ENCODE peak calls at places on chromosome 14, in seven cellular contexts. One of them, this sample, is unnamed.

GRCh38 chr14:34301107-34301734 is 160.8 kb downstream of the SPTSSA start:
- DNase-seq in astrocyte of the cerebellum: peak
- DNase-seq in GM12865: peak
- DNase-seq in adrenal gland: no peak
- DNase-seq in neural progenitor cell: peak
- DNase-seq in AG10803: peak
- DNase-seq in choroid plexus epithelial cell: peak
- DNase-seq in this sample: peak

GRCh38 chr14:83217492-83217891 is 1683.8 kb upstream of the SEL1L start:
- DNase-seq in choroid plexus epithelial cell: peak
- DNase-seq in neural progenitor cell: peak
- DNase-seq in AG10803: peak
- DNase-seq in adrenal gland: peak
- DNase-seq in astrocyte of the cerebellum: peak
- DNase-seq in GM12865: no peak
- DNase-seq in this sample: peak

GRCh38 chr14:106657460-106657859 is 1131.1 kb downstream of the TMEM121 start:
- DNase-seq in choroid plexus epithelial cell: no peak
- DNase-seq in adrenal gland: no peak
- DNase-seq in GM12865: peak
- DNase-seq in AG10803: no peak
- DNase-seq in astrocyte of the cerebellum: no peak
- DNase-seq in neural progenitor cell: no peak
- DNase-seq in this sample: no peak

GRCh38 chr14:89399594-89400068 is 17.4 kb downstream of the FOXN3 start:
- DNase-seq in neural progenitor cell: peak
- DNase-seq in GM12865: no peak
- DNase-seq in AG10803: peak
- DNase-seq in astrocyte of the cerebellum: peak
- DNase-seq in choroid plexus epithelial cell: peak
- DNase-seq in adrenal gland: peak
- DNase-seq in this sample: peak

GRCh38 chr14:64550539-64551333 is 975 bp downstream of the PPP1R36 start:
- DNase-seq in GM12865: no peak
- DNase-seq in neural progenitor cell: no peak
- DNase-seq in choroid plexus epithelial cell: no peak
- DNase-seq in adrenal gland: no peak
- DNase-seq in astrocyte of the cerebellum: no peak
- DNase-seq in AG10803: no peak
- DNase-seq in this sample: no peak

GRCh38 chr14:85991156-85991555 is 461.2 kb downstream of the FLRT2 start:
- DNase-seq in AG10803: no peak
- DNase-seq in GM12865: no peak
- DNase-seq in astrocyte of the cerebellum: no peak
- DNase-seq in neural progenitor cell: no peak
- DNase-seq in adrenal gland: no peak
- DNase-seq in choroid plexus epithelial cell: peak
- DNase-seq in this sample: no peak

GRCh38 chr14:93629636-93630035 is 158.6 kb downstream of the PRIMA1 start:
- DNase-seq in GM12865: no peak
- DNase-seq in astrocyte of the cerebellum: no peak
- DNase-seq in choroid plexus epithelial cell: no peak
- DNase-seq in neural progenitor cell: no peak
- DNase-seq in AG10803: no peak
- DNase-seq in adrenal gland: no peak
- DNase-seq in this sample: no peak

GRCh38 chr14:60649815-60650381 is 621 bp upstream of the SIX1 start:
- DNase-seq in AG10803: no peak
- DNase-seq in GM12865: no peak
- DNase-seq in adrenal gland: no peak
- DNase-seq in astrocyte of the cerebellum: no peak
- DNase-seq in choroid plexus epithelial cell: peak
- DNase-seq in neural progenitor cell: peak
- DNase-seq in this sample: peak

GRCh38 chr14:101717663-101718490 is 43.6 kb upstream of the PPP2R5C start:
- DNase-seq in GM12865: no peak
- DNase-seq in astrocyte of the cerebellum: no peak
- DNase-seq in adrenal gland: no peak
- DNase-seq in neural progenitor cell: no peak
- DNase-seq in choroid plexus epithelial cell: no peak
- DNase-seq in AG10803: no peak
- DNase-seq in this sample: no peak

GRCh38 chr14:95287176-95287754 is 32.4 kb downstream of the CLMN start:
- DNase-seq in GM12865: no peak
- DNase-seq in choroid plexus epithelial cell: no peak
- DNase-seq in neural progenitor cell: no peak
- DNase-seq in adrenal gland: no peak
- DNase-seq in AG10803: no peak
- DNase-seq in astrocyte of the cerebellum: no peak
- DNase-seq in this sample: no peak

GRCh38 chr14:68704736-68705720 is 87.8 kb downstream of the ZFP36L1 start:
- DNase-seq in choroid plexus epithelial cell: no peak
- DNase-seq in AG10803: peak
- DNase-seq in astrocyte of the cerebellum: no peak
- DNase-seq in neural progenitor cell: no peak
- DNase-seq in GM12865: no peak
- DNase-seq in adrenal gland: peak
- DNase-seq in this sample: no peak

GRCh38 chr14:53663709-53664108 is 292.9 kb downstream of the BMP4 start:
- DNase-seq in GM12865: no peak
- DNase-seq in choroid plexus epithelial cell: peak
- DNase-seq in adrenal gland: peak
- DNase-seq in neural progenitor cell: peak
- DNase-seq in astrocyte of the cerebellum: no peak
- DNase-seq in AG10803: peak
- DNase-seq in this sample: peak

GRCh38 chr14:41488401-41488800 is 118.3 kb upstream of the LRFN5 start:
- DNase-seq in choroid plexus epithelial cell: no peak
- DNase-seq in AG10803: no peak
- DNase-seq in astrocyte of the cerebellum: no peak
- DNase-seq in adrenal gland: no peak
- DNase-seq in GM12865: no peak
- DNase-seq in neural progenitor cell: no peak
- DNase-seq in this sample: no peak

GRCh38 chr14:52974406-52974805 is 23.6 kb upstream of the FERMT2 start:
- DNase-seq in adrenal gland: no peak
- DNase-seq in AG10803: no peak
- DNase-seq in choroid plexus epithelial cell: peak
- DNase-seq in astrocyte of the cerebellum: no peak
- DNase-seq in GM12865: no peak
- DNase-seq in neural progenitor cell: no peak
- DNase-seq in this sample: no peak

GRCh38 chr14:99078426-99078825 is 193.6 kb downstream of the BCL11B start:
- DNase-seq in astrocyte of the cerebellum: no peak
- DNase-seq in neural progenitor cell: no peak
- DNase-seq in AG10803: no peak
- DNase-seq in GM12865: no peak
- DNase-seq in adrenal gland: no peak
- DNase-seq in choroid plexus epithelial cell: no peak
- DNase-seq in this sample: no peak

GRCh38 chr14:26389646-26390508 is 208.0 kb downstream of the NOVA1 start:
- DNase-seq in AG10803: peak
- DNase-seq in neural progenitor cell: no peak
- DNase-seq in GM12865: no peak
- DNase-seq in astrocyte of the cerebellum: peak
- DNase-seq in adrenal gland: no peak
- DNase-seq in choroid plexus epithelial cell: peak
- DNase-seq in this sample: peak

GRCh38 chr14:91398192-91398591 is 19.4 kb downstream of the CCDC88C start:
- DNase-seq in choroid plexus epithelial cell: no peak
- DNase-seq in GM12865: no peak
- DNase-seq in astrocyte of the cerebellum: no peak
- DNase-seq in neural progenitor cell: no peak
- DNase-seq in AG10803: no peak
- DNase-seq in adrenal gland: no peak
- DNase-seq in this sample: no peak
- H3K4me3 ChIP-seq in choroid plexus epithelial cell: no peak
- H3K4me3 ChIP-seq in GM12865: peak
- H3K4me3 ChIP-seq in astrocyte of the cerebellum: no peak
- H3K4me3 ChIP-seq in neural progenitor cell: no peak
- H3K4me3 ChIP-seq in AG10803: no peak
- H3K4me3 ChIP-seq in adrenal gland: no peak
- H3K4me3 ChIP-seq in this sample: no peak

GRCh38 chr14:105089746-105090492 is 24.7 kb upstream of the GPR132 start:
- DNase-seq in AG10803: no peak
- DNase-seq in adrenal gland: no peak
- DNase-seq in neural progenitor cell: no peak
- DNase-seq in GM12865: no peak
- DNase-seq in choroid plexus epithelial cell: no peak
- DNase-seq in astrocyte of the cerebellum: no peak
- DNase-seq in this sample: no peak

GRCh38 chr14:105092124-105092911 is 27.1 kb upstream of the GPR132 start:
- DNase-seq in neural progenitor cell: peak
- DNase-seq in astrocyte of the cerebellum: no peak
- DNase-seq in GM12865: no peak
- DNase-seq in AG10803: no peak
- DNase-seq in adrenal gland: no peak
- DNase-seq in choroid plexus epithelial cell: no peak
- DNase-seq in this sample: no peak

GRCh38 chr14:105088812-105089745 is 23.8 kb upstream of the GPR132 start:
- DNase-seq in neural progenitor cell: no peak
- DNase-seq in adrenal gland: no peak
- DNase-seq in GM12865: no peak
- DNase-seq in astrocyte of the cerebellum: no peak
- DNase-seq in AG10803: no peak
- DNase-seq in choroid plexus epithelial cell: peak
- DNase-seq in this sample: no peak

GRCh38 chr14:105091335-105092123 is 26.3 kb upstream of the GPR132 start:
- DNase-seq in astrocyte of the cerebellum: no peak
- DNase-seq in choroid plexus epithelial cell: no peak
- DNase-seq in neural progenitor cell: no peak
- DNase-seq in AG10803: peak
- DNase-seq in GM12865: no peak
- DNase-seq in adrenal gland: peak
- DNase-seq in this sample: no peak

DNA sequence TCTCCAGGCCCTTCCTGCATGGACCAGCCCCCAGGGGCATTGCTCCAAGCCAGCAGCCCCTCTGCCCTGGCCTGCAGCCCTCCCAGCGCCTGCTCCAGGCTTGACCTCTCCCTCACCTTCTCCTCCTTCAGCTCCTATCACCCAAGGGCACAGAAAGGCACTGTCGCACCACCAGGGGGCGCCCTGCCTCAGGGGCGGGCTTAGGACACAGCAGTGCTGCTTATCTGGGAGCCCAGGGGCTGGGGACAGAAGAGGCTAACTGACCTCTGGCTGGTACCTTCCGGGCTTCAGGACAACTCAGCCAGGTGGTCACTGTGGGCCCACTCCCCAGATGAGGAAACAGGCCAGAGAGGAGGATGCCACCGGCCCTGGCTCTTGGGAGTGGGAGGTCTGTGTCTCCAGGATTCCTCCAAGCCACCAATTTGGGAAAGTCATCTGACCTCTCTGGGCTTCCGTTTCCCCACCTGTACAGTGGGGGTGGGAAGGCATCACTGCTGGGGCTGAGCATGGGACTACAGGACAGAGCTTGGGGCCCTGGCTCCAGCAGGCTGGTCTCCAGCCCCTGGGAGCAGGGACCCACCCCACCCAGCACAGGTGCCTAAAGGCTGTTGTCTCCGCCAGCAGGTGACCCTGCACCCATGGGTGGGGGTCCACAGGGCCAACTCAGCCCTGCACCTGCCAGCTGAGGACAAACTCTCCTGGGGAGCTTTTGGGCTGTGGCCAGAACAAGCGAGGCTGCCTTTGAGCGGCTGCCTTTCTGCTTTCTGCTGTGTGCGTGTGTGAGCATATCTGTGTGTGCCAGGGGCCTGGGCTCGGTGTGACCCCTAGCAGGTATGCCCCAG is 25.5 kb upstream of the GPR132 start:
- DNase-seq in choroid plexus epithelial cell: peak
- DNase-seq in AG10803: peak
- DNase-seq in neural progenitor cell: peak
- DNase-seq in astrocyte of the cerebellum: no peak
- DNase-seq in adrenal gland: peak
- DNase-seq in GM12865: peak
- DNase-seq in this sample: peak
- H3K4me3 ChIP-seq in choroid plexus epithelial cell: no peak
- H3K4me3 ChIP-seq in AG10803: no peak
- H3K4me3 ChIP-seq in neural progenitor cell: no peak
- H3K4me3 ChIP-seq in astrocyte of the cerebellum: no peak
- H3K4me3 ChIP-seq in adrenal gland: no peak
- H3K4me3 ChIP-seq in GM12865: no peak
- H3K4me3 ChIP-seq in this sample: no peak

GRCh38 chr14:76518366-76518765 is 142.4 kb downstream of the ESRRB start:
- DNase-seq in astrocyte of the cerebellum: no peak
- DNase-seq in neural progenitor cell: no peak
- DNase-seq in GM12865: no peak
- DNase-seq in adrenal gland: no peak
- DNase-seq in AG10803: no peak
- DNase-seq in choroid plexus epithelial cell: no peak
- DNase-seq in this sample: no peak

GRCh38 chr14:76514599-76514998 is 138.7 kb downstream of the ESRRB start:
- DNase-seq in GM12865: peak
- DNase-seq in neural progenitor cell: no peak
- DNase-seq in astrocyte of the cerebellum: no peak
- DNase-seq in adrenal gland: no peak
- DNase-seq in AG10803: no peak
- DNase-seq in choroid plexus epithelial cell: peak
- DNase-seq in this sample: no peak

GRCh38 chr14:76516884-76517283 is 140.9 kb downstream of the ESRRB start:
- DNase-seq in GM12865: no peak
- DNase-seq in AG10803: no peak
- DNase-seq in choroid plexus epithelial cell: no peak
- DNase-seq in astrocyte of the cerebellum: no peak
- DNase-seq in neural progenitor cell: no peak
- DNase-seq in adrenal gland: no peak
- DNase-seq in this sample: no peak
- H3K4me3 ChIP-seq in GM12865: no peak
- H3K4me3 ChIP-seq in AG10803: no peak
- H3K4me3 ChIP-seq in choroid plexus epithelial cell: no peak
- H3K4me3 ChIP-seq in astrocyte of the cerebellum: no peak
- H3K4me3 ChIP-seq in neural progenitor cell: no peak
- H3K4me3 ChIP-seq in adrenal gland: no peak
- H3K4me3 ChIP-seq in this sample: no peak

GRCh38 chr14:92542766-92543554 is 29.4 kb downstream of the RIN3 start:
- DNase-seq in neural progenitor cell: no peak
- DNase-seq in astrocyte of the cerebellum: no peak
- DNase-seq in AG10803: no peak
- DNase-seq in GM12865: no peak
- DNase-seq in adrenal gland: no peak
- DNase-seq in choroid plexus epithelial cell: no peak
- DNase-seq in this sample: no peak

GRCh38 chr14:92539875-92540274 is 26.3 kb downstream of the RIN3 start:
- DNase-seq in adrenal gland: no peak
- DNase-seq in choroid plexus epithelial cell: peak
- DNase-seq in astrocyte of the cerebellum: no peak
- DNase-seq in AG10803: no peak
- DNase-seq in GM12865: no peak
- DNase-seq in neural progenitor cell: no peak
- DNase-seq in this sample: peak

GRCh38 chr14:92540472-92541048 is 27.0 kb downstream of the RIN3 start:
- DNase-seq in astrocyte of the cerebellum: peak
- DNase-seq in choroid plexus epithelial cell: peak
- DNase-seq in GM12865: peak
- DNase-seq in AG10803: peak
- DNase-seq in neural progenitor cell: no peak
- DNase-seq in adrenal gland: peak
- DNase-seq in this sample: peak

GRCh38 chr14:92538412-92539017 is 24.9 kb downstream of the RIN3 start:
- DNase-seq in choroid plexus epithelial cell: no peak
- DNase-seq in GM12865: peak
- DNase-seq in astrocyte of the cerebellum: no peak
- DNase-seq in neural progenitor cell: no peak
- DNase-seq in AG10803: no peak
- DNase-seq in adrenal gland: no peak
- DNase-seq in this sample: no peak

GRCh38 chr14:92539419-92539818 is 25.8 kb downstream of the RIN3 start:
- DNase-seq in AG10803: no peak
- DNase-seq in choroid plexus epithelial cell: no peak
- DNase-seq in GM12865: no peak
- DNase-seq in neural progenitor cell: no peak
- DNase-seq in astrocyte of the cerebellum: no peak
- DNase-seq in adrenal gland: no peak
- DNase-seq in this sample: no peak
- H3K4me3 ChIP-seq in AG10803: no peak
- H3K4me3 ChIP-seq in choroid plexus epithelial cell: no peak
- H3K4me3 ChIP-seq in GM12865: no peak
- H3K4me3 ChIP-seq in neural progenitor cell: no peak
- H3K4me3 ChIP-seq in astrocyte of the cerebellum: no peak
- H3K4me3 ChIP-seq in adrenal gland: no peak
- H3K4me3 ChIP-seq in this sample: no peak

This sample was measured in astrocyte of the spinal cord.